ENCODE peak calls at places on chromosomes 7 and 10, in eight cellular contexts. One of them, this sample, is unnamed.

GRCh38 chr7:111132833-111133232 is 41.9 kb downstream of the LRRN3 start:
- DNase-seq in PC-3: peak
- DNase-seq in AML-193: no peak
- DNase-seq in T1000: no peak
- DNase-seq in SW480: no peak
- DNase-seq in stimulated activated CD4-positive, alpha-beta T cell treated with anti-CD3 and anti-CD28 coated beads, Interleukin-1b, Interleukin-23, amount 100 ng/mL, for 4 hours: no peak
- DNase-seq in nucleus accumbens: no peak
- DNase-seq in amygdala: no peak
- DNase-seq in this sample: no peak

GRCh38 chr7:42071372-42072261 is 165.4 kb downstream of the GLI3 start:
- DNase-seq in PC-3: no peak
- DNase-seq in amygdala: no peak
- DNase-seq in T1000: no peak
- DNase-seq in AML-193: no peak
- DNase-seq in SW480: peak
- DNase-seq in stimulated activated CD4-positive, alpha-beta T cell treated with anti-CD3 and anti-CD28 coated beads, Interleukin-1b, Interleukin-23, amount 100 ng/mL, for 4 hours: no peak
- DNase-seq in nucleus accumbens: no peak
- DNase-seq in this sample: no peak

GRCh38 chr7:114917211-114917839 is 4.6 kb upstream of the MDFIC start:
- DNase-seq in nucleus accumbens: no peak
- DNase-seq in AML-193: no peak
- DNase-seq in stimulated activated CD4-positive, alpha-beta T cell treated with anti-CD3 and anti-CD28 coated beads, Interleukin-1b, Interleukin-23, amount 100 ng/mL, for 4 hours: no peak
- DNase-seq in SW480: no peak
- DNase-seq in amygdala: no peak
- DNase-seq in PC-3: no peak
- DNase-seq in T1000: no peak
- DNase-seq in this sample: no peak

GRCh38 chr7:79454325-79454960 is 976 bp upstream of the MAGI2 start:
- DNase-seq in PC-3: no peak
- DNase-seq in T1000: no peak
- DNase-seq in SW480: no peak
- DNase-seq in AML-193: no peak
- DNase-seq in amygdala: no peak
- DNase-seq in nucleus accumbens: no peak
- DNase-seq in stimulated activated CD4-positive, alpha-beta T cell treated with anti-CD3 and anti-CD28 coated beads, Interleukin-1b, Interleukin-23, amount 100 ng/mL, for 4 hours: no peak
- DNase-seq in this sample: no peak

GRCh38 chr7:137592232-137592896 is 248.8 kb upstream of the PTN start:
- DNase-seq in T1000: peak
- DNase-seq in PC-3: peak
- DNase-seq in stimulated activated CD4-positive, alpha-beta T cell treated with anti-CD3 and anti-CD28 coated beads, Interleukin-1b, Interleukin-23, amount 100 ng/mL, for 4 hours: no peak
- DNase-seq in SW480: peak
- DNase-seq in nucleus accumbens: peak
- DNase-seq in AML-193: peak
- DNase-seq in amygdala: peak
- DNase-seq in this sample: peak

GRCh38 chr10:124650820-124651401 is 93.3 kb downstream of the FAM53B start:
- DNase-seq in T1000: no peak
- DNase-seq in PC-3: no peak
- DNase-seq in AML-193: no peak
- DNase-seq in stimulated activated CD4-positive, alpha-beta T cell treated with anti-CD3 and anti-CD28 coated beads, Interleukin-1b, Interleukin-23, amount 100 ng/mL, for 4 hours: peak
- DNase-seq in nucleus accumbens: no peak
- DNase-seq in amygdala: no peak
- DNase-seq in SW480: no peak
- DNase-seq in this sample: no peak

GRCh38 chr7:120254845-120255244 is 18.1 kb upstream of the KCND2 start:
- DNase-seq in nucleus accumbens: no peak
- DNase-seq in AML-193: no peak
- DNase-seq in stimulated activated CD4-positive, alpha-beta T cell treated with anti-CD3 and anti-CD28 coated beads, Interleukin-1b, Interleukin-23, amount 100 ng/mL, for 4 hours: no peak
- DNase-seq in T1000: no peak
- DNase-seq in PC-3: no peak
- DNase-seq in amygdala: no peak
- DNase-seq in SW480: no peak
- DNase-seq in this sample: no peak

GRCh38 chr10:27911645-27912044 is 87.2 kb downstream of the ODAD2 start:
- DNase-seq in AML-193: no peak
- DNase-seq in T1000: no peak
- DNase-seq in amygdala: no peak
- DNase-seq in stimulated activated CD4-positive, alpha-beta T cell treated with anti-CD3 and anti-CD28 coated beads, Interleukin-1b, Interleukin-23, amount 100 ng/mL, for 4 hours: no peak
- DNase-seq in PC-3: no peak
- DNase-seq in nucleus accumbens: no peak
- DNase-seq in SW480: no peak
- DNase-seq in this sample: no peak

GRCh38 chr7:34135924-34136323 is 230.6 kb downstream of the BMPER start:
- DNase-seq in amygdala: no peak
- DNase-seq in nucleus accumbens: no peak
- DNase-seq in PC-3: no peak
- DNase-seq in AML-193: no peak
- DNase-seq in T1000: no peak
- DNase-seq in stimulated activated CD4-positive, alpha-beta T cell treated with anti-CD3 and anti-CD28 coated beads, Interleukin-1b, Interleukin-23, amount 100 ng/mL, for 4 hours: no peak
- DNase-seq in SW480: no peak
- DNase-seq in this sample: peak

GRCh38 chr7:55550838-55551537 is 21.3 kb downstream of the VOPP1 start:
- DNase-seq in nucleus accumbens: no peak
- DNase-seq in PC-3: no peak
- DNase-seq in T1000: no peak
- DNase-seq in SW480: peak
- DNase-seq in amygdala: no peak
- DNase-seq in stimulated activated CD4-positive, alpha-beta T cell treated with anti-CD3 and anti-CD28 coated beads, Interleukin-1b, Interleukin-23, amount 100 ng/mL, for 4 hours: no peak
- DNase-seq in AML-193: no peak
- DNase-seq in this sample: no peak

GRCh38 chr10:99964791-99965190 is 45.0 kb downstream of the DNMBP start:
- DNase-seq in T1000: no peak
- DNase-seq in nucleus accumbens: no peak
- DNase-seq in stimulated activated CD4-positive, alpha-beta T cell treated with anti-CD3 and anti-CD28 coated beads, Interleukin-1b, Interleukin-23, amount 100 ng/mL, for 4 hours: no peak
- DNase-seq in PC-3: peak
- DNase-seq in SW480: no peak
- DNase-seq in amygdala: no peak
- DNase-seq in AML-193: no peak
- DNase-seq in this sample: no peak

GRCh38 chr10:70380350-70381135 is 1.9 kb downstream of the LRRC20 start:
- DNase-seq in amygdala: no peak
- DNase-seq in SW480: no peak
- DNase-seq in stimulated activated CD4-positive, alpha-beta T cell treated with anti-CD3 and anti-CD28 coated beads, Interleukin-1b, Interleukin-23, amount 100 ng/mL, for 4 hours: no peak
- DNase-seq in AML-193: no peak
- DNase-seq in nucleus accumbens: no peak
- DNase-seq in T1000: no peak
- DNase-seq in PC-3: no peak
- DNase-seq in this sample: no peak

GRCh38 chr7:7201583-7202374 is 19.4 kb downstream of the C1GALT1 start:
- DNase-seq in T1000: no peak
- DNase-seq in amygdala: no peak
- DNase-seq in SW480: peak
- DNase-seq in stimulated activated CD4-positive, alpha-beta T cell treated with anti-CD3 and anti-CD28 coated beads, Interleukin-1b, Interleukin-23, amount 100 ng/mL, for 4 hours: peak
- DNase-seq in PC-3: peak
- DNase-seq in AML-193: no peak
- DNase-seq in nucleus accumbens: no peak
- DNase-seq in this sample: no peak

GRCh38 chr10:73339436-73339835 is 19.2 kb downstream of the CFAP70 start:
- DNase-seq in T1000: no peak
- DNase-seq in amygdala: peak
- DNase-seq in nucleus accumbens: no peak
- DNase-seq in PC-3: peak
- DNase-seq in stimulated activated CD4-positive, alpha-beta T cell treated with anti-CD3 and anti-CD28 coated beads, Interleukin-1b, Interleukin-23, amount 100 ng/mL, for 4 hours: no peak
- DNase-seq in SW480: no peak
- DNase-seq in AML-193: no peak
- DNase-seq in this sample: peak

GRCh38 chr10:114754445-114755320 is 66.9 kb upstream of the FHIP2A start:
- DNase-seq in AML-193: no peak
- DNase-seq in stimulated activated CD4-positive, alpha-beta T cell treated with anti-CD3 and anti-CD28 coated beads, Interleukin-1b, Interleukin-23, amount 100 ng/mL, for 4 hours: no peak
- DNase-seq in SW480: peak
- DNase-seq in PC-3: peak
- DNase-seq in nucleus accumbens: no peak
- DNase-seq in T1000: peak
- DNase-seq in amygdala: no peak
- DNase-seq in this sample: no peak

GRCh38 chr10:71088054-71088453 is 124.3 kb upstream of the UNC5B start:
- DNase-seq in SW480: no peak
- DNase-seq in nucleus accumbens: no peak
- DNase-seq in AML-193: no peak
- DNase-seq in amygdala: no peak
- DNase-seq in stimulated activated CD4-positive, alpha-beta T cell treated with anti-CD3 and anti-CD28 coated beads, Interleukin-1b, Interleukin-23, amount 100 ng/mL, for 4 hours: no peak
- DNase-seq in T1000: no peak
- DNase-seq in PC-3: no peak
- DNase-seq in this sample: no peak

GRCh38 chr10:122487231-122487765 is 25.9 kb downstream of the HTRA1 start:
- DNase-seq in amygdala: no peak
- DNase-seq in SW480: no peak
- DNase-seq in T1000: no peak
- DNase-seq in stimulated activated CD4-positive, alpha-beta T cell treated with anti-CD3 and anti-CD28 coated beads, Interleukin-1b, Interleukin-23, amount 100 ng/mL, for 4 hours: no peak
- DNase-seq in PC-3: no peak
- DNase-seq in nucleus accumbens: no peak
- DNase-seq in AML-193: no peak
- DNase-seq in this sample: no peak

GRCh38 chr7:30988346-30989005 is 24.7 kb downstream of the GHRHR start:
- DNase-seq in AML-193: no peak
- DNase-seq in T1000: no peak
- DNase-seq in stimulated activated CD4-positive, alpha-beta T cell treated with anti-CD3 and anti-CD28 coated beads, Interleukin-1b, Interleukin-23, amount 100 ng/mL, for 4 hours: no peak
- DNase-seq in amygdala: peak
- DNase-seq in nucleus accumbens: peak
- DNase-seq in PC-3: peak
- DNase-seq in SW480: peak
- DNase-seq in this sample: peak

GRCh38 chr7:125695631-125696030 is 766.0 kb upstream of the POT1 start:
- DNase-seq in SW480: no peak
- DNase-seq in AML-193: no peak
- DNase-seq in nucleus accumbens: no peak
- DNase-seq in PC-3: no peak
- DNase-seq in amygdala: no peak
- DNase-seq in T1000: no peak
- DNase-seq in stimulated activated CD4-positive, alpha-beta T cell treated with anti-CD3 and anti-CD28 coated beads, Interleukin-1b, Interleukin-23, amount 100 ng/mL, for 4 hours: no peak
- DNase-seq in this sample: no peak

GRCh38 chr10:49008056-49008455 is 68.4 kb upstream of the LRRC18 start:
- DNase-seq in stimulated activated CD4-positive, alpha-beta T cell treated with anti-CD3 and anti-CD28 coated beads, Interleukin-1b, Interleukin-23, amount 100 ng/mL, for 4 hours: no peak
- DNase-seq in amygdala: no peak
- DNase-seq in T1000: no peak
- DNase-seq in nucleus accumbens: no peak
- DNase-seq in AML-193: no peak
- DNase-seq in SW480: no peak
- DNase-seq in PC-3: no peak
- DNase-seq in this sample: no peak

GRCh38 chr10:100912013-100912608 is 652 bp upstream of the SLF2 start:
- DNase-seq in PC-3: no peak
- DNase-seq in nucleus accumbens: no peak
- DNase-seq in AML-193: no peak
- DNase-seq in SW480: no peak
- DNase-seq in amygdala: no peak
- DNase-seq in stimulated activated CD4-positive, alpha-beta T cell treated with anti-CD3 and anti-CD28 coated beads, Interleukin-1b, Interleukin-23, amount 100 ng/mL, for 4 hours: no peak
- DNase-seq in T1000: no peak
- DNase-seq in this sample: no peak

GRCh38 chr7:28157311-28157710 is 23.3 kb downstream of the JAZF1 start:
- DNase-seq in nucleus accumbens: no peak
- DNase-seq in PC-3: no peak
- DNase-seq in T1000: no peak
- DNase-seq in stimulated activated CD4-positive, alpha-beta T cell treated with anti-CD3 and anti-CD28 coated beads, Interleukin-1b, Interleukin-23, amount 100 ng/mL, for 4 hours: no peak
- DNase-seq in amygdala: no peak
- DNase-seq in SW480: no peak
- DNase-seq in AML-193: no peak
- DNase-seq in this sample: no peak

GRCh38 chr7:20267482-20267881 is 50.3 kb upstream of the MACC1 start:
- DNase-seq in amygdala: no peak
- DNase-seq in AML-193: no peak
- DNase-seq in stimulated activated CD4-positive, alpha-beta T cell treated with anti-CD3 and anti-CD28 coated beads, Interleukin-1b, Interleukin-23, amount 100 ng/mL, for 4 hours: no peak
- DNase-seq in SW480: no peak
- DNase-seq in nucleus accumbens: no peak
- DNase-seq in T1000: no peak
- DNase-seq in PC-3: no peak
- DNase-seq in this sample: no peak

GRCh38 chr7:26100940-26101339 is 51.1 kb upstream of the NFE2L3 start:
- DNase-seq in SW480: no peak
- DNase-seq in PC-3: no peak
- DNase-seq in amygdala: no peak
- DNase-seq in T1000: no peak
- DNase-seq in nucleus accumbens: no peak
- DNase-seq in stimulated activated CD4-positive, alpha-beta T cell treated with anti-CD3 and anti-CD28 coated beads, Interleukin-1b, Interleukin-23, amount 100 ng/mL, for 4 hours: no peak
- DNase-seq in AML-193: peak
- DNase-seq in this sample: no peak

GRCh38 chr7:53485354-53485753 is 449.9 kb downstream of the POM121L12 start:
- DNase-seq in nucleus accumbens: no peak
- DNase-seq in stimulated activated CD4-positive, alpha-beta T cell treated with anti-CD3 and anti-CD28 coated beads, Interleukin-1b, Interleukin-23, amount 100 ng/mL, for 4 hours: no peak
- DNase-seq in SW480: no peak
- DNase-seq in AML-193: no peak
- DNase-seq in T1000: no peak
- DNase-seq in PC-3: no peak
- DNase-seq in amygdala: no peak
- DNase-seq in this sample: no peak

GRCh38 chr10:104680467-104681401 is 39.6 kb downstream of the SORCS3 start:
- DNase-seq in T1000: peak
- DNase-seq in nucleus accumbens: peak
- DNase-seq in SW480: no peak
- DNase-seq in amygdala: peak
- DNase-seq in stimulated activated CD4-positive, alpha-beta T cell treated with anti-CD3 and anti-CD28 coated beads, Interleukin-1b, Interleukin-23, amount 100 ng/mL, for 4 hours: no peak
- DNase-seq in PC-3: no peak
- DNase-seq in AML-193: no peak
- DNase-seq in this sample: no peak

GRCh38 chr10:16828114-16828568 is 10.9 kb upstream of the RSU1 start:
- DNase-seq in AML-193: peak
- DNase-seq in SW480: peak
- DNase-seq in nucleus accumbens: peak
- DNase-seq in T1000: no peak
- DNase-seq in stimulated activated CD4-positive, alpha-beta T cell treated with anti-CD3 and anti-CD28 coated beads, Interleukin-1b, Interleukin-23, amount 100 ng/mL, for 4 hours: peak
- DNase-seq in PC-3: peak
- DNase-seq in amygdala: peak
- DNase-seq in this sample: no peak

GRCh38 chr10:129940617-129941198 is 23.4 kb downstream of the EBF3 start:
- DNase-seq in stimulated activated CD4-positive, alpha-beta T cell treated with anti-CD3 and anti-CD28 coated beads, Interleukin-1b, Interleukin-23, amount 100 ng/mL, for 4 hours: no peak
- DNase-seq in SW480: no peak
- DNase-seq in amygdala: no peak
- DNase-seq in nucleus accumbens: no peak
- DNase-seq in T1000: no peak
- DNase-seq in AML-193: no peak
- DNase-seq in PC-3: no peak
- DNase-seq in this sample: no peak

GRCh38 chr10:79360499-79361342 is 13.5 kb downstream of the PPIF start:
- DNase-seq in nucleus accumbens: no peak
- DNase-seq in stimulated activated CD4-positive, alpha-beta T cell treated with anti-CD3 and anti-CD28 coated beads, Interleukin-1b, Interleukin-23, amount 100 ng/mL, for 4 hours: no peak
- DNase-seq in SW480: no peak
- DNase-seq in PC-3: no peak
- DNase-seq in AML-193: no peak
- DNase-seq in amygdala: no peak
- DNase-seq in T1000: no peak
- DNase-seq in this sample: no peak

This sample was measured in C1 segment of cervical spinal cord.